ENCODE peak calls at places on chromosomes 12 and 14, in four cellular contexts. One of them, this sample, is unnamed.

GRCh38 chr12:96719671-96720362 is 187.2 kb upstream of the NEDD1 start:
- DNase-seq in activated T-cell treated with anti-CD3 and anti-CD28 coated beads, Interleukin-2, amount 50 U/mL, for 72 hours: peak; percentile 13
- DNase-seq in NCI-H510A treated with DMSO at 0.1 percent for 48 hours: peak; percentile 90
- DNase-seq in fibroblast of the aortic adventitia: peak; percentile 25
- DNase-seq in this sample: no peak

GRCh38 chr12:65779091-65779642 is 45.1 kb upstream of the HMGA2 start:
- DNase-seq in activated T-cell treated with anti-CD3 and anti-CD28 coated beads, Interleukin-2, amount 50 U/mL, for 72 hours: no peak
- DNase-seq in NCI-H510A treated with DMSO at 0.1 percent for 48 hours: no peak
- DNase-seq in fibroblast of the aortic adventitia: peak; percentile 69
- DNase-seq in this sample: no peak

GRCh38 chr12:76259660-76260389 is 88.4 kb downstream of the BBS10 start:
- DNase-seq in activated T-cell treated with anti-CD3 and anti-CD28 coated beads, Interleukin-2, amount 50 U/mL, for 72 hours: no peak
- DNase-seq in NCI-H510A treated with DMSO at 0.1 percent for 48 hours: no peak
- DNase-seq in fibroblast of the aortic adventitia: peak; percentile 93
- DNase-seq in this sample: no peak

GRCh38 chr12:41521872-41522379 is 333.8 kb downstream of the PDZRN4 start:
- DNase-seq in activated T-cell treated with anti-CD3 and anti-CD28 coated beads, Interleukin-2, amount 50 U/mL, for 72 hours: no peak
- DNase-seq in NCI-H510A treated with DMSO at 0.1 percent for 48 hours: no peak
- DNase-seq in fibroblast of the aortic adventitia: peak; percentile 53
- DNase-seq in this sample: no peak

GRCh38 chr14:80446356-80446755 is 235.1 kb upstream of the DIO2 start:
- DNase-seq in activated T-cell treated with anti-CD3 and anti-CD28 coated beads, Interleukin-2, amount 50 U/mL, for 72 hours: no peak
- DNase-seq in NCI-H510A treated with DMSO at 0.1 percent for 48 hours: no peak
- DNase-seq in fibroblast of the aortic adventitia: peak; percentile 13
- DNase-seq in this sample: no peak

GRCh38 chr12:120093592-120094355 is 22.8 kb downstream of the RAB35 start:
- DNase-seq in activated T-cell treated with anti-CD3 and anti-CD28 coated beads, Interleukin-2, amount 50 U/mL, for 72 hours: no peak
- DNase-seq in NCI-H510A treated with DMSO at 0.1 percent for 48 hours: peak; percentile 78
- DNase-seq in fibroblast of the aortic adventitia: no peak
- DNase-seq in this sample: no peak

GRCh38 chr12:52238916-52239649 is 6.0 kb downstream of the KRT7 start:
- DNase-seq in activated T-cell treated with anti-CD3 and anti-CD28 coated beads, Interleukin-2, amount 50 U/mL, for 72 hours: no peak
- DNase-seq in NCI-H510A treated with DMSO at 0.1 percent for 48 hours: no peak
- DNase-seq in fibroblast of the aortic adventitia: no peak
- DNase-seq in this sample: no peak

GRCh38 chr12:108508243-108508642 is 6.8 kb upstream of the FICD start:
- DNase-seq in activated T-cell treated with anti-CD3 and anti-CD28 coated beads, Interleukin-2, amount 50 U/mL, for 72 hours: peak; percentile 56
- DNase-seq in NCI-H510A treated with DMSO at 0.1 percent for 48 hours: no peak
- DNase-seq in fibroblast of the aortic adventitia: no peak
- DNase-seq in this sample: peak; percentile 14

GRCh38 chr12:2359725-2360629 is 307.2 kb downstream of the CACNA1C start:
- DNase-seq in activated T-cell treated with anti-CD3 and anti-CD28 coated beads, Interleukin-2, amount 50 U/mL, for 72 hours: no peak
- DNase-seq in NCI-H510A treated with DMSO at 0.1 percent for 48 hours: no peak
- DNase-seq in fibroblast of the aortic adventitia: no peak
- DNase-seq in this sample: no peak

This sample was measured in NK-92 treated with Interleukin-12 subunit alpha and Interleukin-12 subunit beta, amount 100 ng/mL, for 24 hours.